ENCODE peak calls at places on chromosomes 5 and 9, in five cellular contexts. U is EL, T is mesothelial cell of epicardium, K is RWPE1, P is NCI-H774. D is an unnamed sample.

GRCh38 chr9:33234511-33235467 is 5.2 kb upstream of the SPINK4 start:
- DNase-seq in T (no peak), K (no peak), P (no peak), U (peak), D (no peak)

GRCh38 chr9:82354260-82354659 is 365.7 kb downstream of the SPATA31D1 start:
- DNase-seq in U (peak), T (no peak), P (no peak), K (peak), D (no peak)

GRCh38 chr9:3330792-3331420 is 194.9 kb downstream of the RFX3 start:
- DNase-seq in U (peak), P (no peak), T (no peak), K (peak), D (no peak)

GRCh38 chr5:132322266-132322665 is 28.1 kb downstream of the SLC22A4 start:
- DNase-seq in T (no peak), K (no peak), P (no peak), U (no peak), D (no peak)

GRCh38 chr9:88342246-88342645 is 46.0 kb upstream of the SPIN1 start:
- DNase-seq in P (no peak), T (no peak), K (no peak), U (peak), D (no peak)

GRCh38 chr5:95759634-95760033 is 28.5 kb downstream of the RHOBTB3 start:
- DNase-seq in U (peak), K (no peak), T (no peak), P (peak), D (peak)

GRCh38 chr9:16152276-16153065 is 599.6 kb downstream of the CCDC171 start:
- DNase-seq in K (no peak), P (no peak), U (no peak), T (no peak), D (peak)

GRCh38 chr5:62466228-62466627 is 53.7 kb downstream of the IPO11 start:
- DNase-seq in K (no peak), U (peak), T (no peak), P (no peak), D (no peak)

D was measured in NCI-H69.